ENCODE peak calls at places on chromosomes 13 and 19, in eight cellular contexts. F, B, X, C, Y, U, J and L are unnamed samples.

GRCh38 chr13:33323766-33324525 is 38.4 kb upstream of the STARD13 start:
- DNase-seq in F (no peak), B (no peak), X (no peak), C (no peak), Y (no peak), U (no peak), J (no peak), L (peak)

GRCh38 chr13:97539651-97540230 is 105.8 kb downstream of the RAP2A start:
- DNase-seq in F (no peak), B (no peak), X (no peak), C (no peak), Y (no peak), U (no peak), J (no peak), L (peak)

GRCh38 chr13:82356667-82357066 is 1525.6 kb downstream of the SLITRK1 start:
- DNase-seq in F (no peak), B (peak), X (no peak), C (no peak), Y (no peak), U (no peak), J (no peak), L (peak)

GRCh38 chr19:42512743-42513304 is 15.5 kb downstream of the CEACAM1 start:
- DNase-seq in F (no peak), B (no peak), X (no peak), C (peak), Y (no peak), U (no peak), J (no peak), L (peak)

GRCh38 chr19:19488875-19489690 is 26.3 kb downstream of the TSSK6 start:
- DNase-seq in F (peak), B (peak), X (peak), C (peak), Y (peak), U (peak), J (peak), L (peak)

GRCh38 chr13:30826911-30827577 is 79.0 kb upstream of the MEDAG start:
- DNase-seq in F (no peak), B (no peak), X (no peak), C (no peak), Y (no peak), U (no peak), J (no peak), L (no peak)

GRCh38 chr19:54577334-54577733 is 3.7 kb downstream of the LILRA2 start:
- DNase-seq in F (no peak), B (no peak), X (no peak), C (no peak), Y (no peak), U (no peak), J (no peak), L (no peak)

GRCh38 chr19:33175886-33176669 is 18.1 kb upstream of the LRP3 start:
- DNase-seq in F (no peak), B (no peak), X (peak), C (peak), Y (peak), U (peak), J (peak), L (peak)

GRCh38 chr13:113103646-113104045 is 1.9 kb upstream of the F7 start:
- DNase-seq in F (no peak), B (no peak), X (no peak), C (no peak), Y (no peak), U (no peak), J (no peak), L (no peak)

GRCh38 chr19:45251452-45252354 is 632 bp downstream of the MARK4 start:
- DNase-seq in F (no peak), B (no peak), X (no peak), C (peak), Y (peak), U (no peak), J (no peak), L (no peak)

GRCh38 chr13:106568225-106569003 is 477 bp upstream of the ARGLU1 start:
- DNase-seq in F (no peak), B (peak), X (no peak), C (peak), Y (no peak), U (no peak), J (no peak), L (no peak)

GRCh38 chr19:55402509-55402908 is 5.1 kb downstream of the UBE2S start:
- DNase-seq in F (no peak), B (no peak), X (no peak), C (no peak), Y (no peak), U (no peak), J (no peak), L (no peak)

GRCh38 chr13:99978781-99979452 is 2.7 kb upstream of the ZIC2 start:
- DNase-seq in F (no peak), B (no peak), X (no peak), C (no peak), Y (no peak), U (no peak), J (no peak), L (no peak)

GRCh38 chr19:3129112-3129511 is 6.7 kb upstream of the GNA15 start:
- DNase-seq in F (no peak), B (peak), X (no peak), C (peak), Y (no peak), U (no peak), J (no peak), L (peak)

GRCh38 chr13:50006426-50007135 is 8.7 kb upstream of the KCNRG start:
- DNase-seq in F (no peak), B (no peak), X (no peak), C (no peak), Y (no peak), U (no peak), J (no peak), L (peak)

GRCh38 chr19:35080613-35081170 is 34.9 kb upstream of the FXYD3 start:
- DNase-seq in F (no peak), B (no peak), X (no peak), C (no peak), Y (no peak), U (no peak), J (no peak), L (no peak)

GRCh38 chr13:32178763-32179162 is 136.4 kb downstream of the ZAR1L start:
- DNase-seq in F (no peak), B (no peak), X (no peak), C (no peak), Y (no peak), U (no peak), J (no peak), L (no peak)

GRCh38 chr19:49636230-49636932 is 3.6 kb downstream of the RRAS start:
- DNase-seq in F (no peak), B (no peak), X (no peak), C (no peak), Y (no peak), U (no peak), J (no peak), L (no peak)

GRCh38 chr19:14432817-14433453 is at the start of gene PKN1:
- DNase-seq in F (peak), B (peak), X (peak), C (peak), Y (peak), U (no peak), J (no peak), L (no peak)

GRCh38 chr19:5953034-5953589 is 24.8 kb downstream of the RANBP3 start:
- DNase-seq in F (no peak), B (no peak), X (no peak), C (no peak), Y (no peak), U (no peak), J (no peak), L (no peak)

GRCh38 chr19:52778811-52779210 is 7.8 kb downstream of the ZNF600 start:
- DNase-seq in F (no peak), B (no peak), X (no peak), C (no peak), Y (no peak), U (no peak), J (no peak), L (peak)

GRCh38 chr19:50025794-50026549 is at the start of gene ZNF473:
- DNase-seq in F (peak), B (peak), X (peak), C (peak), Y (peak), U (peak), J (peak), L (peak)

GRCh38 chr13:43493496-43494000 is 293.2 kb downstream of the ENOX1 start:
- DNase-seq in F (no peak), B (no peak), X (no peak), C (no peak), Y (no peak), U (no peak), J (no peak), L (no peak)

GRCh38 chr19:33399745-33400681 is 26.5 kb downstream of the CEBPG start:
- DNase-seq in F (peak), B (no peak), X (no peak), C (no peak), Y (no peak), U (no peak), J (no peak), L (no peak)

GRCh38 chr19:49409441-49410029 is 13.7 kb downstream of the PTH2 start:
- DNase-seq in F (no peak), B (peak), X (no peak), C (peak), Y (peak), U (no peak), J (no peak), L (no peak)

GRCh38 chr19:11338569-11339253 is 746 bp downstream of the RAB3D start:
- DNase-seq in F (peak), B (no peak), X (no peak), C (no peak), Y (no peak), U (no peak), J (no peak), L (no peak)

GRCh38 chr13:108993346-108993745 is 363.9 kb downstream of the MYO16 start:
- DNase-seq in F (no peak), B (no peak), X (no peak), C (no peak), Y (no peak), U (no peak), J (no peak), L (peak)

GRCh38 chr19:9132422-9132821 is 5.7 kb upstream of the OR7G3 start:
- DNase-seq in F (no peak), B (no peak), X (no peak), C (no peak), Y (no peak), U (no peak), J (no peak), L (no peak)